ENCODE peak calls at places on chromosomes 5 and 9, in five cellular contexts. A, B, W, D and K are unnamed samples. For H3K4me1, the result is how much of the 10 kb centered on the place peaks cover.

GRCh38 chr5:180259260-180259611 is 32.6 kb downstream of the MAPK9 start:
- DNase-seq in A (no peak), B (peak), W (no peak), D (peak), K (no peak)

GRCh38 chr9:89956331-89956730 is 351.5 kb downstream of the GADD45G start:
- DNase-seq in A (no peak), B (no peak), W (no peak), D (no peak), K (no peak)

GRCh38 chr5:137179203-137179602 is 319.9 kb downstream of the SPOCK1 start:
- DNase-seq in A (no peak), B (no peak), W (no peak), D (no peak), K (no peak)

GRCh38 chr5:115329475-115329874 is 33.0 kb upstream of the CCDC112 start:
- DNase-seq in A (no peak), B (no peak), W (no peak), D (no peak), K (no peak)

GRCh38 chr9:2576631-2577030 is 45.0 kb upstream of the VLDLR start:
- DNase-seq in A (no peak), B (peak), W (no peak), D (no peak), K (no peak)

GRCh38 chr9:129868571-129869486 is 33.6 kb downstream of the USP20 start:
- DNase-seq in A (peak), B (no peak), W (peak), D (no peak), K (no peak)

GRCh38 chr5:50962934-50963646 is 296.7 kb downstream of the PARP8 start:
- DNase-seq in A (peak), B (peak), W (peak), D (no peak), K (peak)

GRCh38 chr9:24009322-24009721 is 183.3 kb upstream of the ELAVL2 start:
- DNase-seq in A (no peak), B (no peak), W (no peak), D (no peak), K (no peak)

GRCh38 chr5:36417221-36417620 is 115.5 kb upstream of the RANBP3L start:
- DNase-seq in A (no peak), B (no peak), W (no peak), D (no peak), K (no peak)

GRCh38 chr9:126024581-126025230 is 277.5 kb downstream of the PBX3 start:
- DNase-seq in A (no peak), B (no peak), W (no peak), D (no peak), K (no peak)

GRCh38 chr9:28624771-28625170 is 1051.5 kb upstream of the C9orf72 start:
- DNase-seq in A (no peak), B (no peak), W (no peak), D (no peak), K (no peak)

GRCh38 chr5:44361626-44362002 is 27.6 kb downstream of the FGF10 start:
- DNase-seq in A (no peak), B (no peak), W (no peak), D (no peak), K (no peak)

GRCh38 chr5:113615708-113616107 is 102.2 kb downstream of the YTHDC2 start:
- DNase-seq in A (no peak), B (no peak), W (no peak), D (no peak), K (no peak)

GRCh38 chr9:108182950-108183381 is 672.8 kb downstream of the ACTL7B start:
- DNase-seq in A (no peak), B (no peak), W (no peak), D (peak), K (no peak)

GRCh38 chr9:99489043-99489378 is 266.9 kb downstream of the SEC61B start:
- DNase-seq in A (no peak), B (peak), W (no peak), D (peak), K (no peak)

GRCh38 chr9:119420263-119420662 is 51.0 kb upstream of the BRINP1 start:
- DNase-seq in A (no peak), B (no peak), W (no peak), D (no peak), K (no peak)

GRCh38 chr5:69416699-69417098 is 1.8 kb downstream of the MARVELD2 start:
- DNase-seq in A (no peak), B (no peak), W (no peak), D (no peak), K (no peak)

GRCh38 chr9:131276107-131276888 is at the start of gene FAM78A:
- DNase-seq in A (peak), B (no peak), W (peak), D (no peak), K (peak)

GRCh38 chr5:1761453-1761755 is 38.2 kb downstream of the MRPL36 start:
- DNase-seq in A (no peak), B (no peak), W (no peak), D (no peak), K (no peak)

GRCh38 chr5:137040641-137041340 is 458.3 kb downstream of the SPOCK1 start:
- DNase-seq in A (no peak), B (no peak), W (no peak), D (peak), K (no peak)

GRCh38 chr9:89360465-89360864 is 42.2 kb downstream of the SECISBP2 start:
- DNase-seq in A (no peak), B (no peak), W (no peak), D (no peak), K (no peak)

GRCh38 chr9:107471562-107471961 is 18.0 kb downstream of the KLF4 start:
- DNase-seq in A (no peak), B (no peak), W (no peak), D (no peak), K (no peak)

GRCh38 chr9:130239741-130240241 is 25.8 kb upstream of the HMCN2 start:
- DNase-seq in A (peak), B (peak), W (no peak), D (no peak), K (no peak)

GRCh38 chr9:351916-352315 is 137.3 kb downstream of the DOCK8 start:
- DNase-seq in A (no peak), B (no peak), W (no peak), D (no peak), K (no peak)

GRCh38 chr5:20974423-20974822 is 986.4 kb upstream of the CDH18 start:
- DNase-seq in A (no peak), B (peak), W (peak), D (peak), K (no peak)

GRCh38 chr5:143390941-143391340 is 12.5 kb downstream of the NR3C1 start:
- DNase-seq in A (no peak), B (no peak), W (no peak), D (no peak), K (no peak)

GRCh38 chr5:143384865-143385657 is 18.4 kb downstream of the NR3C1 start:
- DNase-seq in A (no peak), B (no peak), W (no peak), D (no peak), K (no peak)

GRCh38 chr5:143390258-143390657 is 13.2 kb downstream of the NR3C1 start:
- DNase-seq in A (no peak), B (peak), W (no peak), D (no peak), K (no peak)

GRCh38 chr5:143383988-143384387 is 19.5 kb downstream of the NR3C1 start:
- DNase-seq in A (no peak), B (no peak), W (no peak), D (no peak), K (no peak)

DNA sequence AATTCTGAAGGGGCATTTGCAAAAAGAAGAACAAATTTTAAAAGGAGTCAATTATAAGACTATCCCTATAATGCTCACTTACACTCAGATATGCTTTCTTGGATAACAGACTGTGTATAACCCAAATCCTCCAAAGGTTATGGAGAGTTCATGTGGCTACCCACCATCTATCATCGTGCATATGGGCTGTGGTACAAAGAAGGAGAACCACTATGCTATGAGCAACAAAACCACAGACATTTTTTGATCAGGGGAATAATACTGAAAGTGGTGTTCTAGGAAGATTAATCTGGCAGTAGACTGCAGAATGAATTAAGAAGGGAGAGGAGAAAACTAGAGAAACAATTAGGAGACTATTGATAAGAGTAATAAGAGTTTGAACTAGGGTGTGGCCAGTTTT is 16.8 kb downstream of the NR3C1 start:
- DNase-seq in A (no peak), B (peak), W (no peak), D (peak), K (no peak)
- H3K4me1 ChIP-seq in A (under half), B (under half), W (half or more), D (under half), K (under half)

GRCh38 chr5:123756325-123756664 is 244.3 kb downstream of the CSNK1G3 start:
- DNase-seq in A (no peak), B (no peak), W (no peak), D (peak), K (no peak)

GRCh38 chr5:123754167-123754840 is 242.3 kb downstream of the CSNK1G3 start:
- DNase-seq in A (no peak), B (peak), W (no peak), D (peak), K (no peak)

GRCh38 chr5:123755587-123756324 is 243.8 kb downstream of the CSNK1G3 start:
- DNase-seq in A (no peak), B (peak), W (no peak), D (peak), K (no peak)

GRCh38 chr5:123753349-123754166 is 241.6 kb downstream of the CSNK1G3 start:
- DNase-seq in A (no peak), B (no peak), W (no peak), D (no peak), K (no peak)

GRCh38 chr5:123754903-123755302 is 242.9 kb downstream of the CSNK1G3 start:
- DNase-seq in A (no peak), B (peak), W (no peak), D (peak), K (no peak)
- H3K27ac ChIP-seq in A (no peak), B (no peak), W (no peak), D (peak), K (no peak)

GRCh38 chr5:95958308-95959014 is 3.2 kb downstream of the ELL2 start:
- DNase-seq in A (no peak), B (peak), W (no peak), D (peak), K (no peak)
- H3K4me1 ChIP-seq in A (under half), B (under half), W (under half), D (under half), K (under half)

GRCh38 chr5:135387629-135387960 is 11.4 kb downstream of the MACROH2A1 start:
- DNase-seq in A (no peak), B (no peak), W (no peak), D (no peak), K (no peak)
- H3K27ac ChIP-seq in A (no peak), B (peak), W (no peak), D (peak), K (peak)

DNA sequence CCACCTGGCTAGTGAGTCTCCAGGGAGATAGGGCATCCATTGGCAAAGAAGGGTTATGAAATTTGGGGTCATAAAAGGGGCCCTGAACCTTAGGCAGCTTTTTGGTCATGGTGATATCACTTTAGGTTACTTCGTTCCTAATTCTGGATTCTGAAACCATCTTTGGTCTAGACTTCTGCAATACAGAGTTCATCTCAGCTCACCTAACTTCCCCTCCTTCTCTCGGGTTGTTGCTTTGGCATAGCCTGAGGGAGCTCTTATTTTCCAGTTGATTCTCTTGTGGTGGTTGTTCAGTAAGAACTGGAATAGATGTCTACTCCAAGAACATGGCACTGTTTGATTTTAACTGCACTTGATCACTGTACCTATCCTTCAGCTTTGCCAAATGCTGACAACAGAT is 148.9 kb upstream of the RUSC2 start:
- DNase-seq in A (no peak), B (no peak), W (no peak), D (no peak), K (no peak)
- H3K4me1 ChIP-seq in A (under half), B (under half), W (under half), D (under half), K (under half)

GRCh38 chr9:77960356-77961153 is 71.1 kb downstream of the GNAQ start:
- DNase-seq in A (no peak), B (no peak), W (no peak), D (no peak), K (no peak)
- H3K27ac ChIP-seq in A (no peak), B (no peak), W (no peak), D (peak), K (no peak)

GRCh38 chr5:127968998-127969397 is 114.6 kb upstream of the SLC12A2 start:
- DNase-seq in A (no peak), B (no peak), W (no peak), D (no peak), K (no peak)
- H3K4me1 ChIP-seq in A (under half), B (under half), W (under half), D (under half), K (under half)

GRCh38 chr9:98428452-98428851 is 173.0 kb upstream of the TBC1D2 start:
- DNase-seq in A (no peak), B (no peak), W (no peak), D (no peak), K (no peak)

GRCh38 chr9:98432134-98432533 is 176.7 kb upstream of the TBC1D2 start:
- DNase-seq in A (no peak), B (no peak), W (no peak), D (no peak), K (no peak)

GRCh38 chr9:98429613-98430012 is 174.2 kb upstream of the TBC1D2 start:
- DNase-seq in A (no peak), B (peak), W (no peak), D (peak), K (no peak)

GRCh38 chr9:98430535-98430934 is 175.1 kb upstream of the TBC1D2 start:
- DNase-seq in A (no peak), B (peak), W (no peak), D (peak), K (peak)

GRCh38 chr9:98432960-98433359 is 177.5 kb upstream of the TBC1D2 start:
- DNase-seq in A (no peak), B (no peak), W (no peak), D (no peak), K (no peak)
- H3K27ac ChIP-seq in A (no peak), B (no peak), W (no peak), D (no peak), K (no peak)